ENCODE peak calls at places on chromosomes 7 and 10, in ten cellular contexts. E is epithelial cell of prostate; S is tibial artery; K is H9; F is T-helper 9 cell; T is EH; B is stimulated activated CD4-positive, alpha-beta T cell treated with anti-CD3 and anti-CD28 coated beads, Interleukin-15, amount 100 ng/mL, for 24 hours; Y is kidney epithelial cell; R is WERI-Rb-1; W is iPS-NIHi11. X is an unnamed sample.

GRCh38 chr10:27197980-27198645 is 42.5 kb downstream of the ACBD5 start:
- DNase-seq in S (no peak), F (no peak), B (no peak), E (no peak), K (no peak), Y (no peak), R (no peak), W (no peak), T (no peak), X (no peak)

GRCh38 chr7:151671514-151671913 is 151.8 kb upstream of the RHEB start:
- DNase-seq in R (no peak), E (no peak), Y (no peak), T (no peak), W (no peak), S (no peak), K (no peak), F (no peak), B (no peak), X (peak)

GRCh38 chr7:4108951-4109350 is 573.1 kb upstream of the FOXK1 start:
- DNase-seq in E (no peak), S (no peak), K (no peak), R (no peak), F (no peak), Y (no peak), T (no peak), B (no peak), W (no peak), X (no peak)

GRCh38 chr10:26780106-26780792 is 80.5 kb downstream of the ABI1 start:
- DNase-seq in B (no peak), R (no peak), T (no peak), K (no peak), S (no peak), Y (no peak), F (no peak), W (no peak), E (no peak), X (no peak)

GRCh38 chr7:18278306-18278705 is 217.2 kb upstream of the HDAC9 start:
- DNase-seq in Y (no peak), F (no peak), E (no peak), B (no peak), T (no peak), K (no peak), S (no peak), W (no peak), R (no peak), X (no peak)

GRCh38 chr7:157329447-157329846 is 7.4 kb upstream of the DNAJB6 start:
- DNase-seq in T (no peak), F (no peak), K (no peak), E (no peak), W (no peak), Y (no peak), S (no peak), B (no peak), R (peak), X (no peak)

GRCh38 chr7:97004931-97005763 is at the start of gene DLX6:
- DNase-seq in F (no peak), R (peak), B (peak), T (peak), Y (no peak), S (no peak), K (peak), W (peak), E (no peak), X (no peak)

GRCh38 chr10:13708256-13708990 is 121.7 kb downstream of the PRPF18 start:
- DNase-seq in B (no peak), Y (no peak), W (no peak), R (no peak), F (no peak), S (no peak), E (no peak), K (no peak), T (peak), X (peak)

GRCh38 chr10:102473445-102474331 is 22.3 kb upstream of the C10orf95 start:
- DNase-seq in K (no peak), B (peak), S (no peak), T (no peak), W (no peak), E (no peak), Y (no peak), R (no peak), F (no peak), X (no peak)

GRCh38 chr7:85659364-85659763 is 472.5 kb upstream of the SEMA3D start:
- DNase-seq in S (no peak), W (no peak), E (peak), K (no peak), Y (no peak), R (no peak), B (no peak), T (no peak), F (no peak), X (no peak)

GRCh38 chr10:69567920-69568319 is 5.3 kb downstream of the NEUROG3 start:
- DNase-seq in W (peak), F (no peak), Y (peak), R (no peak), B (peak), S (no peak), E (peak), T (peak), K (peak), X (peak)

GRCh38 chr7:17633099-17633498 is 307.2 kb downstream of the SNX13 start:
- DNase-seq in S (no peak), B (no peak), E (peak), T (peak), F (no peak), R (no peak), Y (no peak), W (no peak), K (no peak), X (no peak)

GRCh38 chr10:100747061-100747825 is 1.9 kb downstream of the PAX2 start:
- DNase-seq in B (no peak), R (no peak), E (no peak), T (no peak), Y (no peak), W (no peak), K (no peak), S (no peak), F (no peak), X (no peak)

GRCh38 chr7:27160147-27160545 is 3.7 kb upstream of the HOXA7 start:
- DNase-seq in K (peak), F (no peak), T (no peak), B (no peak), R (no peak), E (no peak), S (peak), W (no peak), Y (no peak), X (no peak)

GRCh38 chr7:84510501-84510900 is 315.9 kb upstream of the SEMA3A start:
- DNase-seq in Y (peak), K (no peak), B (no peak), R (no peak), T (peak), F (no peak), W (no peak), S (no peak), E (no peak), X (no peak)

GRCh38 chr7:75611557-75612178 is 119.5 kb downstream of the SPDYE5 start:
- DNase-seq in T (no peak), E (no peak), W (peak), Y (no peak), K (peak), B (no peak), R (no peak), S (peak), F (no peak), X (peak)

GRCh38 chr10:84348860-84349259 is 20.5 kb downstream of the CCSER2 start:
- DNase-seq in B (no peak), R (no peak), T (peak), S (no peak), E (no peak), K (no peak), W (no peak), Y (no peak), F (no peak), X (no peak)

GRCh38 chr10:521844-522243 is 167.6 kb downstream of the DIP2C start:
- DNase-seq in F (no peak), T (no peak), B (no peak), R (no peak), Y (no peak), E (no peak), S (peak), K (no peak), W (no peak), X (no peak)

GRCh38 chr10:86329093-86329710 is 37.4 kb downstream of the GRID1 start:
- DNase-seq in S (peak), Y (no peak), F (no peak), R (no peak), B (no peak), K (no peak), T (no peak), W (peak), E (no peak), X (no peak)

GRCh38 chr7:101644879-101645278 is 15.8 kb upstream of the MYL10 start:
- DNase-seq in S (no peak), Y (no peak), W (no peak), K (no peak), E (no peak), F (no peak), B (no peak), R (no peak), T (no peak), X (no peak)

GRCh38 chr10:21336476-21337170 is 188.9 kb downstream of the SKIDA1 start:
- DNase-seq in T (peak), R (no peak), B (peak), E (peak), F (no peak), S (no peak), K (peak), W (peak), Y (peak), X (peak)

GRCh38 chr7:11170160-11170559 is 196.5 kb downstream of the PHF14 start:
- DNase-seq in R (no peak), S (no peak), K (no peak), E (no peak), F (no peak), Y (no peak), T (no peak), B (no peak), W (no peak), X (no peak)

GRCh38 chr10:491667-492424 is 197.6 kb downstream of the DIP2C start:
- DNase-seq in Y (no peak), W (no peak), R (no peak), E (no peak), S (peak), T (no peak), K (no peak), B (no peak), F (no peak), X (no peak)

GRCh38 chr7:80134536-80135305 is at the start of gene GNAI1:
- DNase-seq in Y (peak), T (peak), F (no peak), S (peak), B (peak), K (peak), E (peak), R (peak), W (peak), X (peak)

GRCh38 chr10:29397221-29397620 is 108.4 kb downstream of the LYZL1 start:
- DNase-seq in S (no peak), Y (no peak), R (peak), B (no peak), E (no peak), W (no peak), F (no peak), T (no peak), K (no peak), X (no peak)

GRCh38 chr7:140009735-140010134 is 53.0 kb downstream of the PARP12 start:
- DNase-seq in B (no peak), K (no peak), T (no peak), R (no peak), E (no peak), W (no peak), F (no peak), S (peak), Y (no peak), X (peak)

GRCh38 chr7:3234851-3235250 is 66.2 kb upstream of the SDK1 start:
- DNase-seq in Y (no peak), S (no peak), R (no peak), K (no peak), T (no peak), B (no peak), E (no peak), F (no peak), W (no peak), X (no peak)

GRCh38 chr7:106110238-106110560 is 1.9 kb downstream of the SYPL1 start:
- DNase-seq in B (no peak), F (no peak), R (no peak), K (no peak), T (peak), E (no peak), W (no peak), S (no peak), Y (no peak), X (no peak)

GRCh38 chr7:118949031-118949430 is 724.5 kb downstream of the ANKRD7 start:
- DNase-seq in E (peak), S (no peak), Y (peak), W (no peak), T (no peak), B (no peak), R (no peak), F (no peak), K (no peak), X (no peak)

GRCh38 chr10:11468126-11468742 is 143.2 kb downstream of the USP6NL start:
- DNase-seq in F (no peak), Y (peak), S (no peak), R (no peak), K (no peak), T (no peak), E (no peak), W (no peak), B (no peak), X (peak)

GRCh38 chr7:135662373-135663114 is at the start of gene STMP1:
- DNase-seq in T (peak), Y (peak), E (peak), K (peak), R (peak), B (peak), S (peak), F (peak), W (peak), X (peak)

GRCh38 chr10:115660391-115660790 is 567.2 kb downstream of the ATRNL1 start:
- DNase-seq in F (no peak), W (no peak), S (no peak), Y (no peak), T (no peak), R (no peak), K (no peak), E (no peak), B (no peak), X (no peak)

GRCh38 chr10:15306881-15307280 is 64.2 kb downstream of the FAM171A1 start:
- DNase-seq in T (no peak), F (no peak), R (no peak), Y (no peak), B (no peak), K (no peak), E (no peak), W (no peak), S (no peak), X (no peak)

GRCh38 chr7:25009271-25009670 is 29.3 kb upstream of the OSBPL3 start:
- DNase-seq in K (no peak), E (peak), T (peak), B (no peak), R (no peak), F (no peak), W (no peak), S (no peak), Y (no peak), X (no peak)

GRCh38 chr7:55420535-55420934 is 55.4 kb downstream of the LANCL2 start:
- DNase-seq in E (no peak), F (no peak), S (no peak), R (no peak), B (no peak), W (no peak), T (peak), Y (no peak), K (no peak), X (no peak)

GRCh38 chr10:101244321-101245050 is 15.2 kb upstream of the LBX1 start:
- DNase-seq in Y (no peak), F (no peak), B (no peak), T (peak), W (no peak), S (no peak), E (no peak), K (no peak), R (no peak), X (no peak)

GRCh38 chr7:123570390-123571182 is 13.0 kb upstream of the NDUFA5 start:
- DNase-seq in Y (no peak), B (no peak), K (no peak), W (no peak), F (no peak), R (no peak), S (no peak), T (no peak), E (peak), X (no peak)

GRCh38 chr7:50346548-50347497 is 42.3 kb downstream of the IKZF1 start:
- DNase-seq in R (no peak), S (no peak), E (peak), F (no peak), K (no peak), Y (no peak), B (no peak), W (no peak), T (peak), X (no peak)